ENCODE peak calls at places on chromosomes 6 and 20, in four cellular contexts. S is GM12878, J is HepG2, M is K562. D is an unnamed sample.

GRCh38 chr20:23166563-23166962 is 80.4 kb upstream of the CD93 start:
- DNase-seq in S (no peak), J (no peak), M (no peak), D (no peak)

GRCh38 chr20:49750611-49751396 is 37.1 kb upstream of the B4GALT5 start:
- DNase-seq in S (peak), J (no peak), M (no peak), D (no peak)

GRCh38 chr6:138550346-138550767 is 51.1 kb upstream of the NHSL1 start:
- DNase-seq in S (no peak), J (peak), M (no peak), D (no peak)

GRCh38 chr6:118197539-118197938 is 290.5 kb downstream of the SLC35F1 start:
- DNase-seq in S (no peak), J (no peak), M (no peak), D (no peak)

GRCh38 chr6:157861814-157862213 is 38.8 kb downstream of the SNX9 start:
- DNase-seq in S (no peak), J (no peak), M (peak), D (no peak)

GRCh38 chr6:136408205-136408604 is 118.6 kb upstream of the BCLAF1 start:
- DNase-seq in S (no peak), J (no peak), M (no peak), D (no peak)

GRCh38 chr20:22523128-22523498 is 61.3 kb downstream of the FOXA2 start:
- DNase-seq in S (no peak), J (no peak), M (no peak), D (no peak)

GRCh38 chr6:22399693-22400092 is 102.9 kb upstream of the PRL start:
- DNase-seq in S (no peak), J (no peak), M (no peak), D (peak)

GRCh38 chr6:25180630-25181375 is 98.4 kb upstream of the CARMIL1 start:
- DNase-seq in S (no peak), J (no peak), M (no peak), D (no peak)

GRCh38 chr6:131282417-131282816 is 147.2 kb downstream of the AKAP7 start:
- DNase-seq in S (no peak), J (no peak), M (no peak), D (no peak)

GRCh38 chr6:16043171-16044142 is 85.4 kb upstream of the MYLIP start:
- DNase-seq in S (peak), J (no peak), M (peak), D (no peak)

GRCh38 chr20:38171301-38172010 is 6.4 kb upstream of the TGM2 start:
- DNase-seq in S (no peak), J (peak), M (peak), D (no peak)

GRCh38 chr6:125811259-125811658 is 20.5 kb downstream of the NCOA7 start:
- DNase-seq in S (no peak), J (no peak), M (peak), D (no peak)

GRCh38 chr6:125809771-125810315 is 19.1 kb downstream of the NCOA7 start:
- DNase-seq in S (no peak), J (no peak), M (no peak), D (no peak)

GRCh38 chr6:125815050-125815910 is 24.5 kb downstream of the NCOA7 start:
- DNase-seq in S (no peak), J (no peak), M (no peak), D (no peak)

GRCh38 chr6:125810435-125810834 is 19.7 kb downstream of the NCOA7 start:
- DNase-seq in S (no peak), J (no peak), M (no peak), D (peak)

GRCh38 chr6:125812394-125813231 is 21.9 kb downstream of the NCOA7 start:
- DNase-seq in S (no peak), J (no peak), M (peak), D (no peak)
- TF ChIP-seq TARDBP in S (no peak), J (no peak), M (no peak), D (no peak)

DNA sequence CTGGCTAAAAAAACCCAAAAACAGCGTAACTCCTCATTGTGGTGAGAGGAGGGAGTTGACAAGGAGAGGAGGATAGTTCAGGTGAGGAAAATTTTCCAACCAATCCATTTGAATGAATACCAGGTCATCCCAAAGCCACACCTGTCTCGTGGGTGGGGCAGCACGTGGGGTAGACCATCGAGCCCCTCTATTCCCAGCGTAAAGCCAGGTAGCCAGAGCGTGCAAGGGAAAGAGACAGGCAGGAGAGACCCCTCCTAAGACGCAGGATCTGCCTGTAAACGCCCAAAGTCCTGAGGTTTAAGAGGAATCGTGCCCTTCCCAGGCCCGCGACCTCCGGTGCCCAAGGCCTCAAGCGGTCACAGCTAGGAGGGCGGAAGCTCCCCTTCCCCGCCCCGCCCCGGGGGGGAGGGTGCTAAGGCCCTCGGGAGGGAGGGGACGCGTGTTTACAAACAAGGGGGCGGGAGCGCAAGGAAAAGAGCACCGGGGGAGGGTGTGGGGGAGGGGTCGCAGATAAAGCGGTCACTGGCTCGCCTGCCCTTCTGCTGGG is 705 bp downstream of the RXRB start:
- DNase-seq in S (no peak), J (peak), M (peak), D (no peak)
- TF ChIP-seq TARDBP in S (no peak), J (no peak), M (no peak), D (no peak)

DNA sequence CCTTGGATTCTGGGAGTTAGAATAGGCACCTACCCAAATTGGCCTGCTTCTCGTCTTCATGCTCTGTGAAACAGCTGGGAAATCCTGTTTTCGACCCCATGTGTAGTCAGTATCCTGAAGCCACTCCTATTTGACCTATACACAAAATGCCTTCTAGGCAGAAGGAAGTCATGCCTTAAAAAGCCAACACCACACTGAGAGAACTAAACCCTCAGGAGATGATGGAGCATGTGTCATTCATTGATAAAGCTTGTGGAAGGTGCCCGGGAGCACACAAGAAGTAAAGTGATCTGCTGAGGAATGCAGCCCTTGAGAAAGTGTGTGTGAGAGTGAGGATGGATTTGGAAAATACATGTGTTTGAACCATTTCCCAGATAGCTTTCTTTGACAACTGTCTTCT is 170.9 kb downstream of the KLHL32 start:
- DNase-seq in S (no peak), J (no peak), M (no peak), D (no peak)
- TF ChIP-seq TARDBP in S (no peak), J (no peak), M (no peak), D (no peak)

DNA sequence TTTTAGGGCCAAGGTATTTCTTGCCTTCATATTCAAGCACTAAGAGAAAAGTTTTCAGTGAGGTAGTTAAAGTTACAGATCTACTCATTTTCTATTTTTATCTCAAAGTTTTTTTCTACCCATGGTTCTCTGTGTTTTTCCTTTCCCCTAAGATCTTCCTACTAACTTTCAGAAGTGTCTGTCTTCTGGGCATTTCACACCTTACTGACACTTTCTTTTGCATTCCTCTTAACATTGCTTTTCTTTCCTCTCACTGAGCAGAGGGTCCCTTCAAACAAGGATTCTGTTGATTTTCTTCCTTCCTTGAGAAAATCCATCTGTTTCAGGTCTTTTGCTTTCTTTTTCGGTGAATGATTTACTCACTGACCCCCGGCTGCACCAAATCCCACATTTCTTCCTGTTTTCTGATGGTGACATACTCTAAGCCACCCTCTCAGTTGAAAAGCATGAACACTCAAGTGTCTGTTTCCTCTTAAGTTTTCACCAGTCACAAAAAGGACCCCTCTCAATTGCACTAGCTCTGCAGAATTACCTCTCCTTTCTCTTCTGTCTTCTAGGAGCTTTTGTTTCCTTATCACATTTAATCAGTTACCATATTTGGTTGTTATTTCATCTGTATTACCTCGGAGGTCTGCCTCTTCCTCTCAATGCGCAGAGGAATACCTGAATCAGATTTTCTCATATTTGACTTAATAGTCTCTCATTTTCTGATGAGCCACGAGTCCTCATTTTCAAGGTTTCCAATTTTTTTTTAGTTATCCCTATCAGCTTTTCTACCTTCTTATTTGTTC is 73.5 kb upstream of the RNF217 start:
- DNase-seq in S (no peak), J (no peak), M (no peak), D (no peak)
- TF ChIP-seq TARDBP in S (no peak), J (no peak), M (no peak), D (no peak)

D was measured in HEK293T.